ENCODE peak calls at places on chromosomes 12 and 14, in six cellular contexts. One of them, this sample, is unnamed.
A peak's percentile ranks its signal among the peaks of the same experiment; 100 is the strongest.

GRCh38 chr12:97921957-97922722 is 459.5 kb downstream of the RMST start:
- DNase-seq in ascending aorta: no peak
- DNase-seq in MM.1S: no peak
- DNase-seq in lower lobe of right lung: no peak
- DNase-seq in GM23338: no peak
- DNase-seq in CD8-positive, alpha-beta memory T cell: no peak
- DNase-seq in this sample: no peak

GRCh38 chr14:31336646-31337045 is 83.7 kb downstream of the HEATR5A start:
- DNase-seq in ascending aorta: no peak
- DNase-seq in MM.1S: no peak
- DNase-seq in lower lobe of right lung: no peak
- DNase-seq in GM23338: no peak
- DNase-seq in CD8-positive, alpha-beta memory T cell: no peak
- DNase-seq in this sample: no peak

GRCh38 chr14:62673014-62673727 is 372.1 kb downstream of the KCNH5 start:
- DNase-seq in ascending aorta: no peak
- DNase-seq in MM.1S: peak; percentile 67
- DNase-seq in lower lobe of right lung: no peak
- DNase-seq in GM23338: no peak
- DNase-seq in CD8-positive, alpha-beta memory T cell: no peak
- DNase-seq in this sample: no peak

GRCh38 chr14:73338551-73338950 is 101.2 kb downstream of the PAPLN start:
- DNase-seq in ascending aorta: no peak
- DNase-seq in MM.1S: no peak
- DNase-seq in lower lobe of right lung: no peak
- DNase-seq in GM23338: no peak
- DNase-seq in CD8-positive, alpha-beta memory T cell: no peak
- DNase-seq in this sample: no peak

GRCh38 chr14:99753225-99754140 is 39.7 kb upstream of the EML1 start:
- DNase-seq in ascending aorta: no peak
- DNase-seq in MM.1S: no peak
- DNase-seq in lower lobe of right lung: peak; percentile 40
- DNase-seq in GM23338: peak; percentile 39
- DNase-seq in CD8-positive, alpha-beta memory T cell: peak; percentile 22
- DNase-seq in this sample: no peak

GRCh38 chr12:5556033-5556614 is 124.2 kb downstream of the NTF3 start:
- DNase-seq in ascending aorta: no peak
- DNase-seq in MM.1S: no peak
- DNase-seq in lower lobe of right lung: no peak
- DNase-seq in GM23338: peak; percentile 59
- DNase-seq in CD8-positive, alpha-beta memory T cell: no peak
- DNase-seq in this sample: no peak

GRCh38 chr14:24849471-24849870 is 200.5 kb downstream of the STXBP6 start:
- DNase-seq in ascending aorta: no peak
- DNase-seq in MM.1S: no peak
- DNase-seq in lower lobe of right lung: no peak
- DNase-seq in GM23338: no peak
- DNase-seq in CD8-positive, alpha-beta memory T cell: no peak
- DNase-seq in this sample: no peak

GRCh38 chr12:67447180-67447579 is 178.0 kb downstream of the CAND1 start:
- DNase-seq in ascending aorta: no peak
- DNase-seq in MM.1S: no peak
- DNase-seq in lower lobe of right lung: no peak
- DNase-seq in GM23338: no peak
- DNase-seq in CD8-positive, alpha-beta memory T cell: no peak
- DNase-seq in this sample: no peak

GRCh38 chr14:100374891-100375272 is 51.7 kb downstream of the SLC25A47 start:
- DNase-seq in ascending aorta: no peak
- DNase-seq in MM.1S: no peak
- DNase-seq in lower lobe of right lung: no peak
- DNase-seq in GM23338: no peak
- DNase-seq in CD8-positive, alpha-beta memory T cell: no peak
- DNase-seq in this sample: no peak

GRCh38 chr14:85566603-85567002 is 36.7 kb downstream of the FLRT2 start:
- DNase-seq in ascending aorta: no peak
- DNase-seq in MM.1S: no peak
- DNase-seq in lower lobe of right lung: no peak
- DNase-seq in GM23338: no peak
- DNase-seq in CD8-positive, alpha-beta memory T cell: no peak
- DNase-seq in this sample: no peak

GRCh38 chr12:124608451-124608870 is 41.0 kb upstream of the NCOR2 start:
- DNase-seq in ascending aorta: no peak
- DNase-seq in MM.1S: peak; percentile 90
- DNase-seq in lower lobe of right lung: no peak
- DNase-seq in GM23338: no peak
- DNase-seq in CD8-positive, alpha-beta memory T cell: no peak
- DNase-seq in this sample: no peak

GRCh38 chr12:53454710-53455109 is 2.8 kb downstream of the PCBP2 start:
- DNase-seq in ascending aorta: no peak
- DNase-seq in MM.1S: peak; percentile 38
- DNase-seq in lower lobe of right lung: no peak
- DNase-seq in GM23338: no peak
- DNase-seq in CD8-positive, alpha-beta memory T cell: no peak
- DNase-seq in this sample: no peak

GRCh38 chr12:52787324-52787996 is 8.5 kb downstream of the KRT3 start:
- DNase-seq in ascending aorta: no peak
- DNase-seq in MM.1S: no peak
- DNase-seq in lower lobe of right lung: no peak
- DNase-seq in GM23338: no peak
- DNase-seq in CD8-positive, alpha-beta memory T cell: no peak
- DNase-seq in this sample: no peak

GRCh38 chr12:47021298-47021697 is 58.1 kb upstream of the PCED1B start:
- DNase-seq in ascending aorta: no peak
- DNase-seq in MM.1S: peak; percentile 67
- DNase-seq in lower lobe of right lung: no peak
- DNase-seq in GM23338: peak; percentile 73
- DNase-seq in CD8-positive, alpha-beta memory T cell: no peak
- DNase-seq in this sample: peak; percentile 53

GRCh38 chr12:112418248-112418595 is 525 bp upstream of the PTPN11 start:
- DNase-seq in ascending aorta: no peak
- DNase-seq in MM.1S: peak; percentile 7
- DNase-seq in lower lobe of right lung: no peak
- DNase-seq in GM23338: no peak
- DNase-seq in CD8-positive, alpha-beta memory T cell: no peak
- DNase-seq in this sample: no peak

GRCh38 chr14:45526715-45527549 is 273.9 kb upstream of the MIS18BP1 start:
- DNase-seq in ascending aorta: no peak
- DNase-seq in MM.1S: peak; percentile 10
- DNase-seq in lower lobe of right lung: no peak
- DNase-seq in GM23338: peak; percentile 85
- DNase-seq in CD8-positive, alpha-beta memory T cell: no peak
- DNase-seq in this sample: no peak

GRCh38 chr14:102545461-102546265 is 36.1 kb upstream of the ANKRD9 start:
- DNase-seq in ascending aorta: no peak
- DNase-seq in MM.1S: no peak
- DNase-seq in lower lobe of right lung: no peak
- DNase-seq in GM23338: peak; percentile 85
- DNase-seq in CD8-positive, alpha-beta memory T cell: no peak
- DNase-seq in this sample: no peak

GRCh38 chr12:14930299-14930698 is 8.0 kb downstream of the ERP27 start:
- DNase-seq in ascending aorta: no peak
- DNase-seq in MM.1S: no peak
- DNase-seq in lower lobe of right lung: no peak
- DNase-seq in GM23338: no peak
- DNase-seq in CD8-positive, alpha-beta memory T cell: no peak
- DNase-seq in this sample: no peak

GRCh38 chr12:14931359-14931758 is 7.0 kb downstream of the ERP27 start:
- DNase-seq in ascending aorta: no peak
- DNase-seq in MM.1S: no peak
- DNase-seq in lower lobe of right lung: no peak
- DNase-seq in GM23338: no peak
- DNase-seq in CD8-positive, alpha-beta memory T cell: no peak
- DNase-seq in this sample: no peak

GRCh38 chr12:14934511-14934910 is 3.8 kb downstream of the ERP27 start:
- DNase-seq in ascending aorta: no peak
- DNase-seq in MM.1S: no peak
- DNase-seq in lower lobe of right lung: no peak
- DNase-seq in GM23338: no peak
- DNase-seq in CD8-positive, alpha-beta memory T cell: no peak
- DNase-seq in this sample: no peak

GRCh38 chr12:14928946-14929345 is 9.4 kb downstream of the ERP27 start:
- DNase-seq in ascending aorta: no peak
- DNase-seq in MM.1S: no peak
- DNase-seq in lower lobe of right lung: no peak
- DNase-seq in GM23338: peak; percentile 71
- DNase-seq in CD8-positive, alpha-beta memory T cell: no peak
- DNase-seq in this sample: no peak

DNA sequence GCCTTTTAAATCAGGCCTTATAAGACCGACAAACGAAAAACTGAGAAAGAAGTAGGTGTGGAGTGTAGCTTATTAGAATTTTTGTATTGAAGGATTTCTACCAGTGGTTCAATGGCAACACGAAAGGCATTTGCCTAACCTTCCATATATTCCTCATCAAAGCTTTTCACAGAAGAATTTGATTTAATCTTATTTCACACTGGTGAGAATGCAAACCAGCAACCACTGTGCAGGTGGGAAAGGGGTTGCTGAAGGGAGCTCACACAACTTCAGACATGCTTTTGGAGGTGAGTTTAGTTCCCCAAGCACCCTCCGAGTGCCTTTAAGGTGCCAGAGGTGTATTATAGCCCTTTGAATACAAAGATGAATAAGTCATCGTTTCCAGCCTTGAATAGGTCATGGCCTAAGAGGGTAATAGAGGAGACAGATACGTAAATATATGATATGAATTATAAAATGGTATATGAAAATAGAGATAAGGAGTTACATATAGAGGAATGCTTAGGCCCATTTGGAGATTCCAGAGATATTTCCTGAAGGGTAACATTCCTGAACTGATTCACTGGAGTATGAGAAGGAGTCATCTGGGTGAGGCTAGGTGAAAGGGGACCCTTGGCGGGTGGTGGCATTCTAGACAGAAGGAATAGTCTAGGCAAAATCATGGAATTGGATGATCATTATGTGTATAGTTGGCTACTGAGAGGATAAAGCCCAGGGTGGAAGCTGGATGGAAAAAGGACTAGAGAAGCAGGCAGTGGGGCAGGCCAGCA is 6.4 kb downstream of the ERP27 start:
- DNase-seq in ascending aorta: no peak
- DNase-seq in MM.1S: no peak
- DNase-seq in lower lobe of right lung: no peak
- DNase-seq in GM23338: no peak
- DNase-seq in CD8-positive, alpha-beta memory T cell: no peak
- DNase-seq in this sample: no peak
- H3K4me3 ChIP-seq in ascending aorta: no peak overlapping the region
- H3K4me3 ChIP-seq in MM.1S: no peak overlapping the region
- H3K4me3 ChIP-seq in lower lobe of right lung: no peak overlapping the region
- H3K4me3 ChIP-seq in GM23338: no peak overlapping the region
- H3K4me3 ChIP-seq in CD8-positive, alpha-beta memory T cell: no peak overlapping the region
- H3K4me3 ChIP-seq in this sample: no peak overlapping the region

GRCh38 chr12:56164345-56164729 is 6.2 kb downstream of the MYL6 start:
- DNase-seq in ascending aorta: no peak
- DNase-seq in MM.1S: no peak
- DNase-seq in lower lobe of right lung: no peak
- DNase-seq in GM23338: no peak
- DNase-seq in CD8-positive, alpha-beta memory T cell: no peak
- DNase-seq in this sample: no peak

GRCh38 chr12:56160894-56161667 is 2.9 kb downstream of the MYL6 start:
- DNase-seq in ascending aorta: no peak
- DNase-seq in MM.1S: no peak
- DNase-seq in lower lobe of right lung: no peak
- DNase-seq in GM23338: no peak
- DNase-seq in CD8-positive, alpha-beta memory T cell: no peak
- DNase-seq in this sample: no peak

GRCh38 chr12:56163533-56164344 is 5.6 kb downstream of the MYL6 start:
- DNase-seq in ascending aorta: no peak
- DNase-seq in MM.1S: no peak
- DNase-seq in lower lobe of right lung: no peak
- DNase-seq in GM23338: peak; percentile 57
- DNase-seq in CD8-positive, alpha-beta memory T cell: no peak
- DNase-seq in this sample: no peak

GRCh38 chr12:56161677-56162351 is 3.7 kb downstream of the MYL6 start:
- DNase-seq in ascending aorta: no peak
- DNase-seq in MM.1S: no peak
- DNase-seq in lower lobe of right lung: no peak
- DNase-seq in GM23338: peak; percentile 23
- DNase-seq in CD8-positive, alpha-beta memory T cell: no peak
- DNase-seq in this sample: no peak

GRCh38 chr12:56162468-56163290 is 4.5 kb downstream of the MYL6 start:
- DNase-seq in ascending aorta: no peak
- DNase-seq in MM.1S: no peak
- DNase-seq in lower lobe of right lung: no peak
- DNase-seq in GM23338: peak; percentile 64
- DNase-seq in CD8-positive, alpha-beta memory T cell: no peak
- DNase-seq in this sample: no peak
- H3K27ac ChIP-seq in ascending aorta: peak overlapping the region; percentile 91
- H3K27ac ChIP-seq in MM.1S: no peak overlapping the region
- H3K27ac ChIP-seq in lower lobe of right lung: peak overlapping the region; percentile 96
- H3K27ac ChIP-seq in GM23338: peak overlapping the region; percentile 98
- H3K27ac ChIP-seq in CD8-positive, alpha-beta memory T cell: no peak overlapping the region
- H3K27ac ChIP-seq in this sample: peak overlapping the region; percentile 11

DNA sequence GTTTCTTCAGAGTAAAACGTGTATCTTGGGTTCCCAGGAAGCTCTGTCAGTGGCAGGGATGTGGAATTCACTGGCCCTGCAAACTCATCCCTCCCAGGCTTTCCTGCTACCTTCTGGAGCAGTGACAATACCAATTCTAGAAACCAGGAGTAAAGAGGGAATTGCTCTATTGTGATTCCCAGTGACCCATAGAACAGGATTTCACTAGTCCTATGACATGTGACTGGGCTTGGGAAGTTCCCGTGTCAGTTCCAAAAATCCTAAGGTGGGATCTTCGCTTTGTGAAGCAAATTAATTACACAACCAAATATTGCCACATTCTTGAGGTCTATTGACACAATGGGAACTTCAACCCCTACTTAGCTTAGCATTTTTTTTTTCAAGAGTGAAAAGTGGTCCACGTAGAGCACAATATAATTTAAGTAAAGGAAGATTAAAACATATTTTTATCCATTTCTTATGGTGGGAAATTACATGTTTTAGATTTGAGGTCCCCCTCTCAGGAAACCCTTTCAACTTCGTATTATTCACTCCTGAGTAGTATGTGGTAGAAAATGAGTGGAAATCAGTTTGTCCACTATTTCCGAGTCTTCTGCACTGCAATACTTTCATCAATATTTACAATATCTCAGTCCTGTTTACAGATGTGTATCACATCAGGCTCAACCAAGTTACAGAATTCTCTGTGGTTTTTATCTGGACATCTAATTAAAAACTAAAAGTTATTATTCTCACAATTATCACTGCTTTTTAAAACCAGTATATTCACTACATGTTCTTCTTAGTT is 88.9 kb upstream of the SOX5 start:
- DNase-seq in ascending aorta: no peak
- DNase-seq in MM.1S: no peak
- DNase-seq in lower lobe of right lung: no peak
- DNase-seq in GM23338: peak; percentile 52
- DNase-seq in CD8-positive, alpha-beta memory T cell: no peak
- DNase-seq in this sample: no peak
- H3K4me1 ChIP-seq in ascending aorta: peaks cover 10% of the 10 kb centered on the region
- H3K4me1 ChIP-seq in MM.1S: no peaks in the 10 kb centered on the region
- H3K4me1 ChIP-seq in lower lobe of right lung: no peaks in the 10 kb centered on the region
- H3K4me1 ChIP-seq in GM23338: no peaks in the 10 kb centered on the region
- H3K4me1 ChIP-seq in CD8-positive, alpha-beta memory T cell: no peaks in the 10 kb centered on the region
- H3K4me1 ChIP-seq in this sample: no peaks in the 10 kb centered on the region

DNA sequence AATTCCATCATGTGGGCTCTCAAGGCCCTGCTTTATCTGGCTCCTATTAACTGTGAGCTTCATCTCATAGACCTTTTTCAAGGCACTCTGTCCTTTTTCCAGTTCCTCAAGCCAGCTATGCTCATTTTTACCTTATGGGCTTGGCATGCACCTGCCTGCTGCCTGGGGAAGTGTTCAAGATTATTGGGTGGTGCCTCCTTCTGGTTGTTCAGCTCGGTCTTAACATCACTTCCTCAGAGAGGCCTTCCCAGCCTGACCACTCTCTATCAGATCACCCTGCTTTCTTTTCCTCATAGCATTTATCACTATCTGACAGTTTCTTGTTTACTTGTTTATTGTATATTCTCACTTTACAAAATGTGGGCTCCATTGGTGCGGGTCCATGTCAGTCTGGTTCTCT is 141.3 kb downstream of the PTPRR start:
- DNase-seq in ascending aorta: no peak
- DNase-seq in MM.1S: no peak
- DNase-seq in lower lobe of right lung: no peak
- DNase-seq in GM23338: no peak
- DNase-seq in CD8-positive, alpha-beta memory T cell: no peak
- DNase-seq in this sample: no peak
- H3K4me3 ChIP-seq in ascending aorta: no peak overlapping the region
- H3K4me3 ChIP-seq in MM.1S: no peak overlapping the region
- H3K4me3 ChIP-seq in lower lobe of right lung: no peak overlapping the region
- H3K4me3 ChIP-seq in GM23338: no peak overlapping the region
- H3K4me3 ChIP-seq in CD8-positive, alpha-beta memory T cell: no peak overlapping the region
- H3K4me3 ChIP-seq in this sample: no peak overlapping the region

This sample was measured in CD4-positive, alpha-beta memory T cell.